ENCODE peak calls at places on chromosomes 16 and 17, in six cellular contexts. One of them, this sample, is unnamed.

GRCh38 chr17:4968916-4969550 is 1.4 kb upstream of the SPAG7 start:
- DNase-seq in heart right ventricle: no peak
- DNase-seq in brain microvascular endothelial cell: peak
- DNase-seq in left lung: no peak
- DNase-seq in progenitor cell of endocrine pancreas: no peak
- DNase-seq in fibroblast of lung: peak
- DNase-seq in this sample: peak

GRCh38 chr16:30921459-30921747 is 2.0 kb upstream of the FBXL19 start:
- DNase-seq in fibroblast of lung: no peak
- DNase-seq in left lung: no peak
- DNase-seq in progenitor cell of endocrine pancreas: no peak
- DNase-seq in brain microvascular endothelial cell: no peak
- DNase-seq in heart right ventricle: no peak
- DNase-seq in this sample: no peak

GRCh38 chr16:53504161-53504663 is 1.2 kb upstream of the AKTIP start:
- DNase-seq in progenitor cell of endocrine pancreas: peak
- DNase-seq in brain microvascular endothelial cell: peak
- DNase-seq in left lung: no peak
- DNase-seq in heart right ventricle: peak
- DNase-seq in fibroblast of lung: peak
- DNase-seq in this sample: no peak

GRCh38 chr16:68401871-68402747 is 46.2 kb downstream of the SMPD3 start:
- DNase-seq in progenitor cell of endocrine pancreas: no peak
- DNase-seq in heart right ventricle: no peak
- DNase-seq in brain microvascular endothelial cell: peak
- DNase-seq in left lung: no peak
- DNase-seq in fibroblast of lung: peak
- DNase-seq in this sample: peak

GRCh38 chr16:50933257-50933656 is 191.4 kb downstream of the CYLD start:
- DNase-seq in heart right ventricle: no peak
- DNase-seq in brain microvascular endothelial cell: no peak
- DNase-seq in fibroblast of lung: no peak
- DNase-seq in progenitor cell of endocrine pancreas: no peak
- DNase-seq in left lung: no peak
- DNase-seq in this sample: no peak

GRCh38 chr17:32485261-32485955 is 1.4 kb upstream of the CDK5R1 start:
- DNase-seq in progenitor cell of endocrine pancreas: no peak
- DNase-seq in left lung: no peak
- DNase-seq in brain microvascular endothelial cell: no peak
- DNase-seq in heart right ventricle: no peak
- DNase-seq in fibroblast of lung: no peak
- DNase-seq in this sample: no peak

GRCh38 chr17:70791748-70792443 is 622.6 kb downstream of the KCNJ2 start:
- DNase-seq in fibroblast of lung: no peak
- DNase-seq in heart right ventricle: no peak
- DNase-seq in left lung: no peak
- DNase-seq in progenitor cell of endocrine pancreas: no peak
- DNase-seq in brain microvascular endothelial cell: no peak
- DNase-seq in this sample: no peak

GRCh38 chr17:63830904-63831491 is 3.5 kb upstream of the FTSJ3 start:
- DNase-seq in fibroblast of lung: no peak
- DNase-seq in brain microvascular endothelial cell: no peak
- DNase-seq in progenitor cell of endocrine pancreas: no peak
- DNase-seq in left lung: no peak
- DNase-seq in heart right ventricle: no peak
- DNase-seq in this sample: no peak

GRCh38 chr17:31696703-31697325 is 162.2 kb downstream of the COPRS start:
- DNase-seq in heart right ventricle: no peak
- DNase-seq in progenitor cell of endocrine pancreas: no peak
- DNase-seq in brain microvascular endothelial cell: no peak
- DNase-seq in fibroblast of lung: no peak
- DNase-seq in left lung: no peak
- DNase-seq in this sample: no peak

GRCh38 chr16:8899709-8900317 is 17.7 kb downstream of the LITAFD start:
- DNase-seq in fibroblast of lung: no peak
- DNase-seq in left lung: no peak
- DNase-seq in heart right ventricle: no peak
- DNase-seq in brain microvascular endothelial cell: no peak
- DNase-seq in progenitor cell of endocrine pancreas: no peak
- DNase-seq in this sample: no peak

GRCh38 chr17:71632328-71632727 is 488.5 kb upstream of the SOX9 start:
- DNase-seq in brain microvascular endothelial cell: no peak
- DNase-seq in progenitor cell of endocrine pancreas: no peak
- DNase-seq in fibroblast of lung: peak
- DNase-seq in left lung: no peak
- DNase-seq in heart right ventricle: no peak
- DNase-seq in this sample: peak

GRCh38 chr17:31320231-31320630 is 1.2 kb downstream of the EVI2A start:
- DNase-seq in left lung: no peak
- DNase-seq in fibroblast of lung: no peak
- DNase-seq in brain microvascular endothelial cell: no peak
- DNase-seq in progenitor cell of endocrine pancreas: no peak
- DNase-seq in heart right ventricle: no peak
- DNase-seq in this sample: no peak

GRCh38 chr17:74822329-74823175 is 37.1 kb downstream of the GRIN2C start:
- DNase-seq in left lung: no peak
- DNase-seq in heart right ventricle: peak
- DNase-seq in fibroblast of lung: no peak
- DNase-seq in progenitor cell of endocrine pancreas: no peak
- DNase-seq in brain microvascular endothelial cell: no peak
- DNase-seq in this sample: no peak

GRCh38 chr17:5485270-5486205 is at the start of gene DERL2:
- DNase-seq in fibroblast of lung: no peak
- DNase-seq in heart right ventricle: no peak
- DNase-seq in progenitor cell of endocrine pancreas: no peak
- DNase-seq in brain microvascular endothelial cell: peak
- DNase-seq in left lung: no peak
- DNase-seq in this sample: peak

GRCh38 chr16:78669994-78670393 is 570.5 kb downstream of the WWOX start:
- DNase-seq in heart right ventricle: peak
- DNase-seq in progenitor cell of endocrine pancreas: no peak
- DNase-seq in brain microvascular endothelial cell: peak
- DNase-seq in left lung: no peak
- DNase-seq in fibroblast of lung: peak
- DNase-seq in this sample: no peak

GRCh38 chr17:44281570-44281969 is 13.6 kb upstream of the SLC4A1 start:
- DNase-seq in heart right ventricle: no peak
- DNase-seq in left lung: peak
- DNase-seq in progenitor cell of endocrine pancreas: no peak
- DNase-seq in fibroblast of lung: no peak
- DNase-seq in brain microvascular endothelial cell: no peak
- DNase-seq in this sample: no peak

GRCh38 chr16:85204242-85205010 is 92.2 kb upstream of the CIBAR2 start:
- DNase-seq in heart right ventricle: no peak
- DNase-seq in left lung: peak
- DNase-seq in brain microvascular endothelial cell: peak
- DNase-seq in fibroblast of lung: peak
- DNase-seq in progenitor cell of endocrine pancreas: no peak
- DNase-seq in this sample: peak

GRCh38 chr16:70684146-70685060 is 1.4 kb downstream of the MTSS2 start:
- DNase-seq in brain microvascular endothelial cell: no peak
- DNase-seq in progenitor cell of endocrine pancreas: no peak
- DNase-seq in left lung: peak
- DNase-seq in fibroblast of lung: no peak
- DNase-seq in heart right ventricle: no peak
- DNase-seq in this sample: no peak

GRCh38 chr17:59845595-59846390 is 47.0 kb downstream of the TUBD1 start:
- DNase-seq in fibroblast of lung: peak
- DNase-seq in brain microvascular endothelial cell: peak
- DNase-seq in left lung: no peak
- DNase-seq in progenitor cell of endocrine pancreas: no peak
- DNase-seq in heart right ventricle: no peak
- DNase-seq in this sample: peak

GRCh38 chr17:57242148-57242547 is 14.2 kb upstream of the MSI2 start:
- DNase-seq in brain microvascular endothelial cell: peak
- DNase-seq in progenitor cell of endocrine pancreas: no peak
- DNase-seq in left lung: no peak
- DNase-seq in fibroblast of lung: no peak
- DNase-seq in heart right ventricle: peak
- DNase-seq in this sample: no peak

GRCh38 chr17:74960739-74961342 is 11.7 kb downstream of the HID1 start:
- DNase-seq in left lung: peak
- DNase-seq in heart right ventricle: no peak
- DNase-seq in fibroblast of lung: peak
- DNase-seq in progenitor cell of endocrine pancreas: peak
- DNase-seq in brain microvascular endothelial cell: peak
- DNase-seq in this sample: no peak

GRCh38 chr17:29347831-29348281 is 42.3 kb upstream of the TAOK1 start:
- DNase-seq in brain microvascular endothelial cell: peak
- DNase-seq in progenitor cell of endocrine pancreas: no peak
- DNase-seq in left lung: no peak
- DNase-seq in heart right ventricle: no peak
- DNase-seq in fibroblast of lung: peak
- DNase-seq in this sample: no peak

GRCh38 chr17:42537156-42537805 is 1.2 kb downstream of the NAGLU start:
- DNase-seq in heart right ventricle: no peak
- DNase-seq in progenitor cell of endocrine pancreas: no peak
- DNase-seq in left lung: no peak
- DNase-seq in fibroblast of lung: no peak
- DNase-seq in brain microvascular endothelial cell: no peak
- DNase-seq in this sample: no peak

GRCh38 chr16:77657016-77657415 is 65.3 kb upstream of the NUDT7 start:
- DNase-seq in left lung: no peak
- DNase-seq in progenitor cell of endocrine pancreas: no peak
- DNase-seq in fibroblast of lung: peak
- DNase-seq in brain microvascular endothelial cell: peak
- DNase-seq in heart right ventricle: no peak
- DNase-seq in this sample: no peak

GRCh38 chr16:13919330-13919682 is 648 bp upstream of the ERCC4 start:
- DNase-seq in left lung: no peak
- DNase-seq in fibroblast of lung: peak
- DNase-seq in brain microvascular endothelial cell: no peak
- DNase-seq in progenitor cell of endocrine pancreas: no peak
- DNase-seq in heart right ventricle: no peak
- DNase-seq in this sample: peak

GRCh38 chr17:17042851-17043667 is 802 bp downstream of the MPRIP start:
- DNase-seq in fibroblast of lung: peak
- DNase-seq in brain microvascular endothelial cell: no peak
- DNase-seq in heart right ventricle: peak
- DNase-seq in progenitor cell of endocrine pancreas: no peak
- DNase-seq in left lung: peak
- DNase-seq in this sample: peak

DNA sequence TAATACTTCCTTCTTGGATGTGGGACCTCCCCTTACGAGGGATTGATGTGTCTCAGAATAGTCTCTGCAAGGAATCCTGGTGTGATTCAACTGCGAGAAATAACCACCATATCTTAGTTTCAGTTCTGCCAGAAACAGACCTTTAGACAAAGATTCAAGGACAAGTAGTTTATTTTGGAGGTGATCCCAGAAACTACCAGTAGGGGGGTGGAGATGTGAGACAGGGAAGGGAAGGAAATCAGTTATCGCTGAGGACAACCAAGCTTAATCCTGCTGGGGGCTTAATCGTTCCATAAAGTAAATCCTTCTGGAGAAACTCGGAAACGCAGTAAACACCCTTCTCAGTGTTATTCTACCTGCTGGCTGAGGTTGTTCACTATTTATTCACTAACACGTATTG is 5.0 kb upstream of the SDR42E1 start:
- DNase-seq in progenitor cell of endocrine pancreas: no peak
- DNase-seq in fibroblast of lung: peak
- DNase-seq in brain microvascular endothelial cell: peak
- DNase-seq in heart right ventricle: peak
- DNase-seq in left lung: no peak
- DNase-seq in this sample: peak
- TF ChIP-seq CTCF in progenitor cell of endocrine pancreas: peak
- TF ChIP-seq CTCF in fibroblast of lung: peak
- TF ChIP-seq CTCF in brain microvascular endothelial cell: peak
- TF ChIP-seq CTCF in heart right ventricle: peak
- TF ChIP-seq CTCF in left lung: peak
- TF ChIP-seq CTCF in this sample: peak

GRCh38 chr17:15451681-15452080 is 15.7 kb downstream of the CDRT4 start:
- DNase-seq in heart right ventricle: no peak
- DNase-seq in brain microvascular endothelial cell: peak
- DNase-seq in fibroblast of lung: no peak
- DNase-seq in progenitor cell of endocrine pancreas: no peak
- DNase-seq in left lung: no peak
- DNase-seq in this sample: no peak

GRCh38 chr17:15446036-15446435 is 21.4 kb downstream of the CDRT4 start:
- DNase-seq in left lung: no peak
- DNase-seq in progenitor cell of endocrine pancreas: no peak
- DNase-seq in heart right ventricle: no peak
- DNase-seq in fibroblast of lung: no peak
- DNase-seq in brain microvascular endothelial cell: no peak
- DNase-seq in this sample: no peak

GRCh38 chr17:15444805-15445204 is 22.6 kb downstream of the CDRT4 start:
- DNase-seq in progenitor cell of endocrine pancreas: no peak
- DNase-seq in fibroblast of lung: no peak
- DNase-seq in brain microvascular endothelial cell: no peak
- DNase-seq in heart right ventricle: no peak
- DNase-seq in left lung: no peak
- DNase-seq in this sample: no peak

GRCh38 chr17:15447928-15448579 is 19.4 kb downstream of the CDRT4 start:
- DNase-seq in brain microvascular endothelial cell: no peak
- DNase-seq in progenitor cell of endocrine pancreas: no peak
- DNase-seq in heart right ventricle: no peak
- DNase-seq in fibroblast of lung: no peak
- DNase-seq in left lung: no peak
- DNase-seq in this sample: no peak

GRCh38 chr17:15448580-15448956 is 18.9 kb downstream of the CDRT4 start:
- DNase-seq in progenitor cell of endocrine pancreas: no peak
- DNase-seq in fibroblast of lung: no peak
- DNase-seq in left lung: no peak
- DNase-seq in brain microvascular endothelial cell: no peak
- DNase-seq in heart right ventricle: no peak
- DNase-seq in this sample: no peak
- TF ChIP-seq CTCF in progenitor cell of endocrine pancreas: no peak
- TF ChIP-seq CTCF in fibroblast of lung: no peak
- TF ChIP-seq CTCF in left lung: no peak
- TF ChIP-seq CTCF in brain microvascular endothelial cell: no peak
- TF ChIP-seq CTCF in heart right ventricle: no peak
- TF ChIP-seq CTCF in this sample: no peak

DNA sequence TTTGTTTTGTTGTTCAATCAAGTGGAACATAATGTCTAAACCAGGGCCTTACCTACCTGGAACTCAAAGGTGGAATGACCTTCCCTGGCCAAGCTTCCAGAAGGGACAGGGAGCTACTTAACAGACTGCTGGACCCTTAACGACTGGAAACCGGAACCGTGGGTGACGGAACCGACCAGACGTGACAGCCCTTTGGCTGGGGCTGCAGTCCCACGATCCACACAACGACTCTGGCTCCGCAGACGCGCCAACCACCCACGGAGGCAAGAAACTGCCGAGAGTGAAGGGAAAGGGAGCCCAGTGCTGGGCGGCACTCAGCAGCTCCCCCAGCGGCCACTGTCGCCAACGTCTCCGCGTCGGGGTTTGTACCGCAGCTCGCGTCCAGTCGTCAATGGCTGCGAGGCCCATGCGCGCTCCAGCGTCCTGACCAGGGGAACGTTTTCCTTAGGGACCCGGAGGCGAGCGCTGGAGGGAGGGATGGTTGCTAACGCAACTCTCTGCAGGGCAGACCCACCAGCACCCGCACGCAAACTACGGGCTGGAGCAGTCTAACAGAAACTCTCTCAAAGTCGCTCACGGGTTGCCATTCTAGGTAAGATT is 5.5 kb upstream of the KIF22 start:
- DNase-seq in heart right ventricle: peak
- DNase-seq in fibroblast of lung: peak
- DNase-seq in brain microvascular endothelial cell: peak
- DNase-seq in progenitor cell of endocrine pancreas: peak
- DNase-seq in left lung: peak
- DNase-seq in this sample: no peak
- TF ChIP-seq CTCF in heart right ventricle: peak
- TF ChIP-seq CTCF in fibroblast of lung: peak
- TF ChIP-seq CTCF in brain microvascular endothelial cell: peak
- TF ChIP-seq CTCF in progenitor cell of endocrine pancreas: peak
- TF ChIP-seq CTCF in left lung: peak
- TF ChIP-seq CTCF in this sample: peak

GRCh38 chr17:3770471-3770870 is 30.5 kb downstream of the ITGAE start:
- DNase-seq in progenitor cell of endocrine pancreas: no peak
- DNase-seq in brain microvascular endothelial cell: no peak
- DNase-seq in heart right ventricle: no peak
- DNase-seq in left lung: peak
- DNase-seq in fibroblast of lung: no peak
- DNase-seq in this sample: no peak
- TF ChIP-seq CTCF in progenitor cell of endocrine pancreas: no peak
- TF ChIP-seq CTCF in brain microvascular endothelial cell: no peak
- TF ChIP-seq CTCF in heart right ventricle: no peak
- TF ChIP-seq CTCF in left lung: no peak
- TF ChIP-seq CTCF in fibroblast of lung: no peak
- TF ChIP-seq CTCF in this sample: no peak

This sample was measured in RWPE1.